ENCODE peak calls at places on chromosomes 13 and 19, in seven cellular contexts. One of them, this sample, is unnamed.

GRCh38 chr13:72884111-72884510 is 102.2 kb downstream of the PIBF1 start:
- DNase-seq in HCT116: no peak
- DNase-seq in mesenchymal stem cell: no peak
- DNase-seq in colonic mucosa: no peak
- DNase-seq in neuronal stem cell: no peak
- DNase-seq in IMR-90: no peak
- DNase-seq in NT2/D1: no peak
- DNase-seq in this sample: peak; percentile 6

GRCh38 chr19:22523940-22524339 is 101.8 kb upstream of the ZNF98 start:
- DNase-seq in HCT116: no peak
- DNase-seq in mesenchymal stem cell: no peak
- DNase-seq in colonic mucosa: no peak
- DNase-seq in neuronal stem cell: no peak
- DNase-seq in IMR-90: no peak
- DNase-seq in NT2/D1: no peak
- DNase-seq in this sample: no peak

GRCh38 chr19:49565261-49565660 is 15.1 kb downstream of the NOSIP start:
- DNase-seq in HCT116: no peak
- DNase-seq in mesenchymal stem cell: no peak
- DNase-seq in colonic mucosa: peak; percentile 88
- DNase-seq in neuronal stem cell: no peak
- DNase-seq in IMR-90: no peak
- DNase-seq in NT2/D1: no peak
- DNase-seq in this sample: peak; percentile 49

GRCh38 chr19:17555480-17555928 is at the start of gene COLGALT1:
- DNase-seq in HCT116: peak; percentile 96
- DNase-seq in mesenchymal stem cell: peak; percentile 95
- DNase-seq in colonic mucosa: peak; percentile 99
- DNase-seq in neuronal stem cell: peak; percentile 96
- DNase-seq in IMR-90: peak; percentile 94
- DNase-seq in NT2/D1: peak; percentile 97
- DNase-seq in this sample: peak; percentile 96

GRCh38 chr13:22837980-22838615 is 342.7 kb upstream of the SGCG start:
- DNase-seq in HCT116: no peak
- DNase-seq in mesenchymal stem cell: no peak
- DNase-seq in colonic mucosa: no peak
- DNase-seq in neuronal stem cell: no peak
- DNase-seq in IMR-90: no peak
- DNase-seq in NT2/D1: no peak
- DNase-seq in this sample: no peak

GRCh38 chr13:63425131-63425530 is 2009.5 kb upstream of the PCDH20 start:
- DNase-seq in HCT116: no peak
- DNase-seq in mesenchymal stem cell: no peak
- DNase-seq in colonic mucosa: no peak
- DNase-seq in neuronal stem cell: no peak
- DNase-seq in IMR-90: peak; percentile 43
- DNase-seq in NT2/D1: no peak
- DNase-seq in this sample: no peak

GRCh38 chr19:38666662-38667448 is 19.4 kb downstream of the ACTN4 start:
- DNase-seq in HCT116: no peak
- DNase-seq in mesenchymal stem cell: peak; percentile 95
- DNase-seq in colonic mucosa: no peak
- DNase-seq in neuronal stem cell: peak; percentile 70
- DNase-seq in IMR-90: peak; percentile 81
- DNase-seq in NT2/D1: peak; percentile 51
- DNase-seq in this sample: peak; percentile 74

GRCh38 chr13:52852444-52852843 is 4.0 kb upstream of the PCDH8 start:
- DNase-seq in HCT116: no peak
- DNase-seq in mesenchymal stem cell: no peak
- DNase-seq in colonic mucosa: no peak
- DNase-seq in neuronal stem cell: no peak
- DNase-seq in IMR-90: no peak
- DNase-seq in NT2/D1: no peak
- DNase-seq in this sample: no peak

GRCh38 chr13:48571121-48571901 is 38.4 kb upstream of the RCBTB2 start:
- DNase-seq in HCT116: no peak
- DNase-seq in mesenchymal stem cell: peak; percentile 53
- DNase-seq in colonic mucosa: no peak
- DNase-seq in neuronal stem cell: no peak
- DNase-seq in IMR-90: peak; percentile 81
- DNase-seq in NT2/D1: no peak
- DNase-seq in this sample: peak; percentile 79

GRCh38 chr19:9700229-9700981 is 25.5 kb upstream of the ZNF562 start:
- DNase-seq in HCT116: no peak
- DNase-seq in mesenchymal stem cell: no peak
- DNase-seq in colonic mucosa: no peak
- DNase-seq in neuronal stem cell: no peak
- DNase-seq in IMR-90: no peak
- DNase-seq in NT2/D1: no peak
- DNase-seq in this sample: no peak

GRCh38 chr19:49712397-49712859 is 21.5 kb downstream of the CPT1C start:
- DNase-seq in HCT116: peak; percentile 92
- DNase-seq in mesenchymal stem cell: peak; percentile 22
- DNase-seq in colonic mucosa: peak; percentile 65
- DNase-seq in neuronal stem cell: no peak
- DNase-seq in IMR-90: peak; percentile 1
- DNase-seq in NT2/D1: no peak
- DNase-seq in this sample: peak; percentile 42

GRCh38 chr19:11342429-11342828 is 3.0 kb upstream of the RAB3D start:
- DNase-seq in HCT116: no peak
- DNase-seq in mesenchymal stem cell: no peak
- DNase-seq in colonic mucosa: no peak
- DNase-seq in neuronal stem cell: no peak
- DNase-seq in IMR-90: no peak
- DNase-seq in NT2/D1: no peak
- DNase-seq in this sample: no peak

GRCh38 chr19:11346104-11346940 is at the start of the genes CCDC159 and TMEM205:
- DNase-seq in HCT116: peak; percentile 100
- DNase-seq in mesenchymal stem cell: peak; percentile 100
- DNase-seq in colonic mucosa: peak; percentile 99
- DNase-seq in neuronal stem cell: peak; percentile 98
- DNase-seq in IMR-90: peak; percentile 99
- DNase-seq in NT2/D1: peak; percentile 98
- DNase-seq in this sample: peak; percentile 99

GRCh38 chr19:11345122-11345752 is 831 bp downstream of the TMEM205 start:
- DNase-seq in HCT116: no peak
- DNase-seq in mesenchymal stem cell: no peak
- DNase-seq in colonic mucosa: peak; percentile 40
- DNase-seq in neuronal stem cell: no peak
- DNase-seq in IMR-90: no peak
- DNase-seq in NT2/D1: no peak
- DNase-seq in this sample: no peak

GRCh38 chr19:11349171-11349570 is 2.9 kb downstream of the CCDC159 start:
- DNase-seq in HCT116: no peak
- DNase-seq in mesenchymal stem cell: no peak
- DNase-seq in colonic mucosa: no peak
- DNase-seq in neuronal stem cell: no peak
- DNase-seq in IMR-90: no peak
- DNase-seq in NT2/D1: no peak
- DNase-seq in this sample: no peak

DNA sequence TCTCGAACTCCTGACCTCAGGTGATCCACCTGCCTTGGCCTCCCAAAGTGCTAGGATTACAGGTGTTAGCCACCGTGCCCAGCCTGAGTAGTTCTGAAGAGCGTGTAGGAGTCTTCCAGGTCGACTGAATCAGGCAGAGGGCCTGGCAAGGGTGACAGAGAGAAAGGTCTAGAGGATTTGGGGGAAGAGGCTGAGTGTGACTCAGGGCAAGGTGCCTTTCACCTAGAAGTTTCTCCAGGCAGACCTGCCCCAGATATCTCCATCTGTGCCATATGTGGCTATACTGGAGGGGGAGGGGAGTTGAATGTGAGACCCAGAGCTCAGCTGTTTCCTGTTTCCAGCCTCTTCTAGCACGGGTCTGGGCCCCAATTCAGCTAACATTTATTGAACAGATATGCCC is 1.2 kb downstream of the CCDC159 start:
- DNase-seq in HCT116: no peak
- DNase-seq in mesenchymal stem cell: no peak
- DNase-seq in colonic mucosa: no peak
- DNase-seq in neuronal stem cell: no peak
- DNase-seq in IMR-90: no peak
- DNase-seq in NT2/D1: no peak
- DNase-seq in this sample: no peak
- H3K9ac ChIP-seq in HCT116: no peak overlapping the region
- H3K9ac ChIP-seq in mesenchymal stem cell: no peak overlapping the region
- H3K9ac ChIP-seq in colonic mucosa: no peak overlapping the region
- H3K9ac ChIP-seq in neuronal stem cell: no peak overlapping the region
- H3K9ac ChIP-seq in IMR-90: no peak overlapping the region
- H3K9ac ChIP-seq in NT2/D1: no peak overlapping the region
- H3K9ac ChIP-seq in this sample: no peak overlapping the region

GRCh38 chr13:79749556-79749955 is 268.6 kb downstream of the NDFIP2 start:
- DNase-seq in HCT116: no peak
- DNase-seq in mesenchymal stem cell: no peak
- DNase-seq in colonic mucosa: no peak
- DNase-seq in neuronal stem cell: no peak
- DNase-seq in IMR-90: no peak
- DNase-seq in NT2/D1: no peak
- DNase-seq in this sample: no peak
- H3K9ac ChIP-seq in HCT116: no peak overlapping the region
- H3K9ac ChIP-seq in mesenchymal stem cell: peak overlapping the region; percentile 46
- H3K9ac ChIP-seq in colonic mucosa: no peak overlapping the region
- H3K9ac ChIP-seq in neuronal stem cell: no peak overlapping the region
- H3K9ac ChIP-seq in IMR-90: no peak overlapping the region
- H3K9ac ChIP-seq in NT2/D1: no peak overlapping the region
- H3K9ac ChIP-seq in this sample: no peak overlapping the region

GRCh38 chr19:35470128-35470527 is 20.1 kb downstream of the KRTDAP start:
- DNase-seq in HCT116: no peak
- DNase-seq in mesenchymal stem cell: no peak
- DNase-seq in colonic mucosa: no peak
- DNase-seq in neuronal stem cell: no peak
- DNase-seq in IMR-90: no peak
- DNase-seq in NT2/D1: no peak
- DNase-seq in this sample: no peak
- H3K9ac ChIP-seq in HCT116: no peak overlapping the region
- H3K9ac ChIP-seq in mesenchymal stem cell: no peak overlapping the region
- H3K9ac ChIP-seq in colonic mucosa: no peak overlapping the region
- H3K9ac ChIP-seq in neuronal stem cell: no peak overlapping the region
- H3K9ac ChIP-seq in IMR-90: no peak overlapping the region
- H3K9ac ChIP-seq in NT2/D1: no peak overlapping the region
- H3K9ac ChIP-seq in this sample: no peak overlapping the region

GRCh38 chr13:60755380-60756163 is 358.6 kb downstream of the TDRD3 start:
- DNase-seq in HCT116: no peak
- DNase-seq in mesenchymal stem cell: no peak
- DNase-seq in colonic mucosa: no peak
- DNase-seq in neuronal stem cell: no peak
- DNase-seq in IMR-90: no peak
- DNase-seq in NT2/D1: no peak
- DNase-seq in this sample: peak; percentile 2
- H3K9ac ChIP-seq in HCT116: no peak overlapping the region
- H3K9ac ChIP-seq in mesenchymal stem cell: no peak overlapping the region
- H3K9ac ChIP-seq in colonic mucosa: no peak overlapping the region
- H3K9ac ChIP-seq in neuronal stem cell: no peak overlapping the region
- H3K9ac ChIP-seq in IMR-90: no peak overlapping the region
- H3K9ac ChIP-seq in NT2/D1: no peak overlapping the region
- H3K9ac ChIP-seq in this sample: no peak overlapping the region

GRCh38 chr13:99305180-99305965 is 1.8 kb downstream of the GPR183 start:
- DNase-seq in HCT116: no peak
- DNase-seq in mesenchymal stem cell: no peak
- DNase-seq in colonic mucosa: no peak
- DNase-seq in neuronal stem cell: no peak
- DNase-seq in IMR-90: no peak
- DNase-seq in NT2/D1: no peak
- DNase-seq in this sample: no peak

GRCh38 chr13:99302637-99303505 is 4.3 kb downstream of the GPR183 start:
- DNase-seq in HCT116: no peak
- DNase-seq in mesenchymal stem cell: no peak
- DNase-seq in colonic mucosa: no peak
- DNase-seq in neuronal stem cell: no peak
- DNase-seq in IMR-90: no peak
- DNase-seq in NT2/D1: no peak
- DNase-seq in this sample: no peak

GRCh38 chr13:99304541-99304940 is 2.7 kb downstream of the GPR183 start:
- DNase-seq in HCT116: no peak
- DNase-seq in mesenchymal stem cell: no peak
- DNase-seq in colonic mucosa: no peak
- DNase-seq in neuronal stem cell: no peak
- DNase-seq in IMR-90: no peak
- DNase-seq in NT2/D1: no peak
- DNase-seq in this sample: no peak

GRCh38 chr13:99301913-99302636 is 5.1 kb downstream of the GPR183 start:
- DNase-seq in HCT116: no peak
- DNase-seq in mesenchymal stem cell: no peak
- DNase-seq in colonic mucosa: no peak
- DNase-seq in neuronal stem cell: no peak
- DNase-seq in IMR-90: no peak
- DNase-seq in NT2/D1: no peak
- DNase-seq in this sample: no peak

GRCh38 chr13:99303863-99304521 is 3.2 kb downstream of the GPR183 start:
- DNase-seq in HCT116: no peak
- DNase-seq in mesenchymal stem cell: no peak
- DNase-seq in colonic mucosa: no peak
- DNase-seq in neuronal stem cell: no peak
- DNase-seq in IMR-90: no peak
- DNase-seq in NT2/D1: no peak
- DNase-seq in this sample: no peak
- H3K9ac ChIP-seq in HCT116: no peak overlapping the region
- H3K9ac ChIP-seq in mesenchymal stem cell: no peak overlapping the region
- H3K9ac ChIP-seq in colonic mucosa: peak overlapping the region; percentile 1
- H3K9ac ChIP-seq in neuronal stem cell: peak overlapping the region; percentile 33
- H3K9ac ChIP-seq in IMR-90: no peak overlapping the region
- H3K9ac ChIP-seq in NT2/D1: no peak overlapping the region
- H3K9ac ChIP-seq in this sample: no peak overlapping the region

DNA sequence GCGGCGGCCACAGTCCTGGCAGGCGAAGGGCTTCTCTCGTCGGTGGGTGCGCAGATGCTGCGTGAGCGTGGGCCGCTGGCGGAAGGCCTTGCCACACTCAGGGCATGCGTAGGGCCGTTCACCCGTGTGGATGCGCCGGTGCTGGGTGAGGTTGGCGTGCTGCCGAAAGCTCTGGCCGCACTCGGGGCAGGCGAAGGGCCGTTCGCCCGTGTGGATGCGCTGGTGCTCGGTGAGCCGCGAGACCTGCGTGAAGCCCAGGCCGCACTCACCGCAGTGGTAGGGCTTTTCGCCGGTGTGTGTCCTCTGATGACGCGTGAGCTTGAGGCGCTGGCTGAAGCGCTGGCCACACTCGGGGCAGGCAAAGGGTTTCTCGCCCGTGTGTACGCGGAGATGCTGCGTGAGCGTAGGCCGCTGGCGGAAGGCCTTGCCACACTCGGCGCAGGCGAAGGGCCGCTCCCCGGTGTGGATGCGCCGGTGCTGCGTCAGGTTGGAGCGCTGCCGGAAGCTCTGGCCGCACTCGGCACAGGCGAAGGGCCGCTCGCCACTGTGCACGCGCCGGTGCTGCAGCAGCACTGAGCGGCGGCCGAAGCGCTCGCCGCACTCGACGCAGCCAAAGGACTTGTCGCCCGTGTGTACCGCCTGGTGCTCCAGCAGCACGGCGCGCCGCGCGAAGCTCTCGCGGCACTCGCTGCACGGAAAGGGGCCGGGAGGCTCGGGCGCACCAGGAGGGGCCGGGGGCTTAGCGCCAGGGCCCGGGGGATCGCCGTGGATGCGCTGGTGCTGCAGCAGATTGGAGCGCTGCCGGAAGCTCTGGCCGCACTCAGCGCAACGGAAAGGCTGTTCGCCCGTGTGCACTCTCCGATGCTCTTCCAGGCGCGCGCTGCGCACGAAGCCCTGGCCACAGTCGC is 4.0 kb upstream of the UBE2M start:
- DNase-seq in HCT116: no peak
- DNase-seq in mesenchymal stem cell: no peak
- DNase-seq in colonic mucosa: peak; percentile 49
- DNase-seq in neuronal stem cell: no peak
- DNase-seq in IMR-90: peak; percentile 39
- DNase-seq in NT2/D1: no peak
- DNase-seq in this sample: peak; percentile 58
- H3K9ac ChIP-seq in HCT116: no peak overlapping the region
- H3K9ac ChIP-seq in mesenchymal stem cell: peak overlapping the region; percentile 74
- H3K9ac ChIP-seq in colonic mucosa: peak overlapping the region; percentile 61
- H3K9ac ChIP-seq in neuronal stem cell: peak overlapping the region; percentile 95
- H3K9ac ChIP-seq in IMR-90: peak overlapping the region; percentile 22
- H3K9ac ChIP-seq in NT2/D1: no peak overlapping the region
- H3K9ac ChIP-seq in this sample: peak overlapping the region; percentile 53